ENCODE peak calls at places on chromosomes 2 and 18, in four cellular contexts. O is IMR-90; G is fibroblast of pulmonary artery; N is naive thymus-derived CD8-positive, alpha-beta T cell. R is an unnamed sample.

GRCh38 chr18:28511421-28511821 is 334.5 kb upstream of the CDH2 start:
- DNase-seq in O (peak; percentile 2), G (peak; percentile 20), N (no peak), R (no peak)

GRCh38 chr2:203751886-203752285 is 45.4 kb downstream of the CD28 start:
- DNase-seq in O (peak; percentile 24), G (peak; percentile 73), N (no peak), R (no peak)

GRCh38 chr18:34329840-34330239 is 105.1 kb upstream of the NOL4 start:
- DNase-seq in O (no peak), G (no peak), N (no peak), R (no peak)

GRCh38 chr2:203579131-203579643 is 44.1 kb upstream of the RAPH1 start:
- DNase-seq in O (peak; percentile 84), G (peak; percentile 59), N (no peak), R (peak; percentile 72)

GRCh38 chr2:119760876-119761275 is 1.2 kb downstream of the PTPN4 start:
- DNase-seq in O (peak; percentile 44), G (peak; percentile 53), N (no peak), R (no peak)

GRCh38 chr2:46555011-46555410 is 75.6 kb downstream of the TMEM247 start:
- DNase-seq in O (no peak), G (no peak), N (peak; percentile 3), R (peak; percentile 33)

GRCh38 chr2:192546566-192546965 is 351.8 kb upstream of the TMEFF2 start:
- DNase-seq in O (no peak), G (peak; percentile 40), N (no peak), R (no peak)

GRCh38 chr2:152054593-152054992 is 44.3 kb downstream of the CACNB4 start:
- DNase-seq in O (peak; percentile 65), G (peak; percentile 63), N (no peak), R (no peak)

GRCh38 chr2:219252900-219253752 is at the start of gene TUBA4B:
- DNase-seq in O (peak; percentile 50), G (peak; percentile 24), N (no peak), R (peak; percentile 79)

R was measured in activated CD4-positive, alpha-beta memory T cell treated with anti-CD3 and anti-CD28 coated beads for 36 hours.